ENCODE peak calls at places on chromosomes 4 and X, in seven cellular contexts. One of them, this sample, is unnamed.

GRCh38 chrX:69158166-69159040 is 6.8 kb downstream of the PJA1 start:
- DNase-seq in suprapubic skin: no peak
- DNase-seq in H1: no peak
- DNase-seq in SK-N-SH: peak
- DNase-seq in A549: peak
- DNase-seq in sigmoid colon: peak
- DNase-seq in HepG2: peak
- DNase-seq in this sample: peak

GRCh38 chr4:25567253-25567652 is 88.4 kb upstream of the SLC34A2 start:
- DNase-seq in HepG2: no peak
- DNase-seq in A549: no peak
- DNase-seq in suprapubic skin: no peak
- DNase-seq in SK-N-SH: no peak
- DNase-seq in sigmoid colon: no peak
- DNase-seq in H1: no peak
- DNase-seq in this sample: no peak

GRCh38 chr4:143554728-143555597 is 41.5 kb downstream of the SMARCA5 start:
- DNase-seq in suprapubic skin: no peak
- DNase-seq in sigmoid colon: no peak
- DNase-seq in SK-N-SH: no peak
- DNase-seq in HepG2: no peak
- DNase-seq in A549: no peak
- DNase-seq in H1: no peak
- DNase-seq in this sample: no peak

GRCh38 chr4:109559625-109559982 is 442 bp upstream of the MCUB start:
- DNase-seq in A549: no peak
- DNase-seq in SK-N-SH: peak
- DNase-seq in H1: no peak
- DNase-seq in HepG2: no peak
- DNase-seq in suprapubic skin: peak
- DNase-seq in sigmoid colon: no peak
- DNase-seq in this sample: no peak

GRCh38 chr4:111960241-111960667 is 185.0 kb upstream of the FAM241A start:
- DNase-seq in HepG2: no peak
- DNase-seq in A549: peak
- DNase-seq in suprapubic skin: no peak
- DNase-seq in H1: no peak
- DNase-seq in sigmoid colon: no peak
- DNase-seq in SK-N-SH: no peak
- DNase-seq in this sample: no peak

GRCh38 chr4:56730097-56730496 is 49.0 kb upstream of the HOPX start:
- DNase-seq in HepG2: no peak
- DNase-seq in sigmoid colon: no peak
- DNase-seq in suprapubic skin: no peak
- DNase-seq in H1: no peak
- DNase-seq in SK-N-SH: no peak
- DNase-seq in A549: no peak
- DNase-seq in this sample: no peak

GRCh38 chr4:120088507-120088906 is 21.9 kb upstream of the MAD2L1 start:
- DNase-seq in SK-N-SH: no peak
- DNase-seq in A549: no peak
- DNase-seq in suprapubic skin: no peak
- DNase-seq in H1: no peak
- DNase-seq in HepG2: no peak
- DNase-seq in sigmoid colon: no peak
- DNase-seq in this sample: no peak

GRCh38 chrX:152197425-152197824 is 59.0 kb upstream of the MAGEA10 start:
- DNase-seq in HepG2: no peak
- DNase-seq in H1: no peak
- DNase-seq in suprapubic skin: no peak
- DNase-seq in A549: no peak
- DNase-seq in sigmoid colon: no peak
- DNase-seq in SK-N-SH: no peak
- DNase-seq in this sample: no peak

GRCh38 chr4:144740316-144740715 is 94.4 kb downstream of the HHIP start:
- DNase-seq in SK-N-SH: no peak
- DNase-seq in sigmoid colon: no peak
- DNase-seq in A549: no peak
- DNase-seq in suprapubic skin: no peak
- DNase-seq in H1: no peak
- DNase-seq in HepG2: no peak
- DNase-seq in this sample: no peak
- TF ChIP-seq CTCF in SK-N-SH: no peak
- TF ChIP-seq CTCF in sigmoid colon: no peak
- TF ChIP-seq CTCF in A549: no peak
- TF ChIP-seq CTCF in suprapubic skin: no peak
- TF ChIP-seq CTCF in H1: no peak
- TF ChIP-seq CTCF in HepG2: no peak
- TF ChIP-seq CTCF in this sample: no peak

GRCh38 chr4:10345381-10345784 is 111.8 kb downstream of the ZNF518B start:
- DNase-seq in sigmoid colon: no peak
- DNase-seq in suprapubic skin: no peak
- DNase-seq in SK-N-SH: no peak
- DNase-seq in A549: no peak
- DNase-seq in H1: no peak
- DNase-seq in HepG2: no peak
- DNase-seq in this sample: no peak

GRCh38 chr4:10347815-10348214 is 109.4 kb downstream of the ZNF518B start:
- DNase-seq in SK-N-SH: no peak
- DNase-seq in HepG2: no peak
- DNase-seq in H1: no peak
- DNase-seq in suprapubic skin: no peak
- DNase-seq in sigmoid colon: no peak
- DNase-seq in A549: no peak
- DNase-seq in this sample: no peak

GRCh38 chr4:10344824-10345223 is 112.4 kb downstream of the ZNF518B start:
- DNase-seq in H1: no peak
- DNase-seq in HepG2: no peak
- DNase-seq in A549: no peak
- DNase-seq in SK-N-SH: no peak
- DNase-seq in suprapubic skin: no peak
- DNase-seq in sigmoid colon: no peak
- DNase-seq in this sample: no peak

GRCh38 chr4:10347281-10347795 is 109.9 kb downstream of the ZNF518B start:
- DNase-seq in HepG2: no peak
- DNase-seq in A549: no peak
- DNase-seq in SK-N-SH: no peak
- DNase-seq in H1: no peak
- DNase-seq in sigmoid colon: no peak
- DNase-seq in suprapubic skin: no peak
- DNase-seq in this sample: no peak

GRCh38 chr4:10346023-10346422 is 111.2 kb downstream of the ZNF518B start:
- DNase-seq in SK-N-SH: no peak
- DNase-seq in H1: no peak
- DNase-seq in suprapubic skin: no peak
- DNase-seq in HepG2: no peak
- DNase-seq in A549: no peak
- DNase-seq in sigmoid colon: no peak
- DNase-seq in this sample: no peak
- TF ChIP-seq EP300 in SK-N-SH: no peak
- TF ChIP-seq EP300 in H1: no peak
- TF ChIP-seq EP300 in suprapubic skin: no peak
- TF ChIP-seq EP300 in HepG2: no peak
- TF ChIP-seq EP300 in A549: no peak
- TF ChIP-seq EP300 in sigmoid colon: no peak
- TF ChIP-seq EP300 in this sample: no peak

GRCh38 chrX:21725498-21725897 is 32.4 kb downstream of the SMPX start:
- DNase-seq in H1: no peak
- DNase-seq in suprapubic skin: no peak
- DNase-seq in SK-N-SH: peak
- DNase-seq in sigmoid colon: no peak
- DNase-seq in A549: peak
- DNase-seq in HepG2: peak
- DNase-seq in this sample: no peak
- TF ChIP-seq CTCF in H1: peak
- TF ChIP-seq CTCF in suprapubic skin: no peak
- TF ChIP-seq CTCF in SK-N-SH: peak
- TF ChIP-seq CTCF in sigmoid colon: no peak
- TF ChIP-seq CTCF in A549: peak
- TF ChIP-seq CTCF in HepG2: peak
- TF ChIP-seq CTCF in this sample: no peak

DNA sequence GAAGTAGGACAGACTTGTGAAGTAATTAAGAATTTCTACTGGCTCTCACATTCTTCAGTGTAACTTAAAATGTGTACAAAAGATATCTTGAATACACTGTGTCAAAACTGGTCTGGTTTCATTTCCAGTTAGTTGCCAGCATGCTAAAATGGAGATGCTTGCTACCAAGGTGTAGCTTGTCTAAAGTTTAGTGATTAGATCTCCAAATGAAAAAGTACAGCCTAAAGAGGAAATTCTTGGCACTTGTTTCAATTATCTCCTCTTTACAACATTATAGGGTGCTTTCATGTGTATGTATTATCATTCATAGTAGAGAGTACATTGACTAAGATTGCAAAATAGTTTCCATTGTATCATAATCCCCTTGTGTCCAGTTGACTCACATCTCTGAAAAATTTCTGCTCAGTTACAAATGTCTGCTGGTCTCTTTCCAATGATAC is 97.4 kb upstream of the SPRY1 start:
- DNase-seq in SK-N-SH: no peak
- DNase-seq in HepG2: no peak
- DNase-seq in H1: no peak
- DNase-seq in suprapubic skin: no peak
- DNase-seq in sigmoid colon: no peak
- DNase-seq in A549: no peak
- DNase-seq in this sample: no peak
- TF ChIP-seq EP300 in SK-N-SH: no peak
- TF ChIP-seq EP300 in HepG2: no peak
- TF ChIP-seq EP300 in H1: no peak
- TF ChIP-seq EP300 in suprapubic skin: no peak
- TF ChIP-seq EP300 in sigmoid colon: no peak
- TF ChIP-seq EP300 in A549: no peak
- TF ChIP-seq EP300 in this sample: no peak

DNA sequence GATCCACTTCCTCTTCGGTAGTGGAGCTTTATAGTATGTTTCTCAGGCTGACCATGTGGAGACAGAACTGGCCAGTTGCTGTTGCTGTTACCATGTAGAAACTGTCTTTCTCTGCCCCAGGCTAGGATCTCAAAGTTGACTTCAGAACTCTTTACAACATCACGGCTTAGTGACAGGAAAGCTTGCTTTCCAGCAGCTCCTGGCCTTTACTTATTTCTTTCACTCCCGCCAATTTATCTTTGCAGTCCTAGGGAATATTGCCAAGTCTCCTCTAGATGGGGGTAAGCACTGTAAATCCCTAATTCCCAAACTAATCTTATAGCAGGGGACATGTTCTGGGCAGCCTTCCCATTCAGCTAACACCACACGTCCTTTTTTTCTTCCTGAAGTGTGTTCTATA is 631.6 kb downstream of the SPRY1 start:
- DNase-seq in sigmoid colon: no peak
- DNase-seq in SK-N-SH: no peak
- DNase-seq in H1: no peak
- DNase-seq in suprapubic skin: no peak
- DNase-seq in A549: no peak
- DNase-seq in HepG2: no peak
- DNase-seq in this sample: no peak
- TF ChIP-seq CTCF in sigmoid colon: no peak
- TF ChIP-seq CTCF in SK-N-SH: no peak
- TF ChIP-seq CTCF in H1: no peak
- TF ChIP-seq CTCF in suprapubic skin: no peak
- TF ChIP-seq CTCF in A549: no peak
- TF ChIP-seq CTCF in HepG2: no peak
- TF ChIP-seq CTCF in this sample: no peak

GRCh38 chr4:84495448-84496221 is 3.5 kb downstream of the NKX6-1 start:
- DNase-seq in sigmoid colon: no peak
- DNase-seq in A549: no peak
- DNase-seq in suprapubic skin: no peak
- DNase-seq in H1: no peak
- DNase-seq in HepG2: no peak
- DNase-seq in SK-N-SH: no peak
- DNase-seq in this sample: peak

GRCh38 chr4:84496356-84497219 is 2.5 kb downstream of the NKX6-1 start:
- DNase-seq in sigmoid colon: no peak
- DNase-seq in suprapubic skin: no peak
- DNase-seq in H1: no peak
- DNase-seq in A549: no peak
- DNase-seq in SK-N-SH: peak
- DNase-seq in HepG2: no peak
- DNase-seq in this sample: peak

GRCh38 chr4:84492737-84493091 is 6.4 kb downstream of the NKX6-1 start:
- DNase-seq in H1: no peak
- DNase-seq in sigmoid colon: no peak
- DNase-seq in SK-N-SH: peak
- DNase-seq in HepG2: no peak
- DNase-seq in A549: no peak
- DNase-seq in suprapubic skin: no peak
- DNase-seq in this sample: peak

GRCh38 chr4:84493092-84493850 is 5.8 kb downstream of the NKX6-1 start:
- DNase-seq in H1: no peak
- DNase-seq in SK-N-SH: peak
- DNase-seq in HepG2: no peak
- DNase-seq in suprapubic skin: no peak
- DNase-seq in A549: peak
- DNase-seq in sigmoid colon: no peak
- DNase-seq in this sample: no peak

DNA sequence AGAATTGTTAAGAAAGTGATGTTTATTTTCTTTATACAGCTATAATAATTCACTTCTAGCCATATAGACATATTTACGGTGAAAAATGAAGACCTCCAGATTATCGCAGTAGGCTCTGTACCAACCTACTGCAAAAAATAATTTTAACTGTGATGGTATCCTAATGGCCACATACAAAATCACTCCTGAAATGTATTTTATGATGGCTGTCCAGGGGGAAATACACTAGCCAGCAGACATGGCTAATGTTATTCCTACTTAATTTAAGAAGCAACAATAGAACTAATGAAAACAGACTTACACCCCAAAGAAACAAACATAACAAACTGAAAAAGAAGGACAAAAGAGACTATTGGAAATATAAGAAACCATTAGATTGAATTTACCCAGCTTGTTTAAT is 4.6 kb downstream of the NKX6-1 start:
- DNase-seq in A549: no peak
- DNase-seq in HepG2: no peak
- DNase-seq in suprapubic skin: no peak
- DNase-seq in sigmoid colon: no peak
- DNase-seq in H1: no peak
- DNase-seq in SK-N-SH: no peak
- DNase-seq in this sample: no peak
- TF ChIP-seq EP300 in A549: no peak
- TF ChIP-seq EP300 in HepG2: no peak
- TF ChIP-seq EP300 in suprapubic skin: no peak
- TF ChIP-seq EP300 in sigmoid colon: no peak
- TF ChIP-seq EP300 in H1: no peak
- TF ChIP-seq EP300 in SK-N-SH: no peak
- TF ChIP-seq EP300 in this sample: no peak

This sample was measured in upper lobe of left lung.